ENCODE peak calls at places on chromosomes 1 and 21, in nine cellular contexts. G, F, M, Z, V, C, L, E and N are unnamed samples.

GRCh38 chr1:168504064-168504837 is 39.5 kb downstream of the XCL2 start:
- DNase-seq in G (peak), F (peak), M (no peak), Z (peak), V (peak), C (peak), L (peak), E (peak), N (no peak)

GRCh38 chr21:35208810-35209517 is 159.9 kb upstream of the RUNX1 start:
- DNase-seq in G (no peak), F (no peak), M (no peak), Z (no peak), V (no peak), C (no peak), L (peak), E (no peak), N (no peak)

GRCh38 chr21:32951041-32951440 is 74.7 kb upstream of the OLIG2 start:
- DNase-seq in G (no peak), F (no peak), M (no peak), Z (no peak), V (no peak), C (no peak), L (no peak), E (no peak), N (no peak)

GRCh38 chr21:44294391-44295162 is 5.3 kb upstream of the PFKL start:
- DNase-seq in G (peak), F (no peak), M (no peak), Z (peak), V (no peak), C (peak), L (peak), E (peak), N (no peak)

GRCh38 chr1:33364578-33364945 is 43.7 kb upstream of the A3GALT2 start:
- DNase-seq in G (no peak), F (no peak), M (no peak), Z (no peak), V (no peak), C (no peak), L (no peak), E (no peak), N (no peak)

GRCh38 chr1:58592521-58593134 is 15.6 kb upstream of the TACSTD2 start:
- DNase-seq in G (no peak), F (no peak), M (no peak), Z (peak), V (peak), C (peak), L (peak), E (peak), N (no peak)

GRCh38 chr1:221335161-221336101 is 406.5 kb downstream of the DUSP10 start:
- DNase-seq in G (peak), F (no peak), M (no peak), Z (peak), V (peak), C (peak), L (peak), E (no peak), N (no peak)

GRCh38 chr21:34807146-34807880 is 138.5 kb downstream of the CLIC6 start:
- DNase-seq in G (no peak), F (peak), M (no peak), Z (no peak), V (peak), C (no peak), L (peak), E (no peak), N (peak)

GRCh38 chr1:3349161-3349967 is 105.1 kb upstream of the ARHGEF16 start:
- DNase-seq in G (no peak), F (no peak), M (no peak), Z (no peak), V (no peak), C (no peak), L (no peak), E (peak), N (no peak)

GRCh38 chr1:226223786-226224244 is 351 bp downstream of the MIXL1 start:
- DNase-seq in G (no peak), F (peak), M (peak), Z (no peak), V (peak), C (no peak), L (no peak), E (peak), N (no peak)

GRCh38 chr1:50831300-50832061 is 128.6 kb downstream of the FAF1 start:
- DNase-seq in G (no peak), F (no peak), M (no peak), Z (no peak), V (no peak), C (no peak), L (no peak), E (no peak), N (no peak)

GRCh38 chr21:20250337-20250736 is 747.9 kb upstream of the NCAM2 start:
- DNase-seq in G (no peak), F (no peak), M (no peak), Z (no peak), V (no peak), C (no peak), L (no peak), E (no peak), N (no peak)

GRCh38 chr1:232532901-232533300 is 97.0 kb downstream of the SIPA1L2 start:
- DNase-seq in G (no peak), F (no peak), M (no peak), Z (no peak), V (no peak), C (no peak), L (no peak), E (no peak), N (no peak)

GRCh38 chr1:232528472-232529089 is 101.4 kb downstream of the SIPA1L2 start:
- DNase-seq in G (no peak), F (peak), M (no peak), Z (no peak), V (no peak), C (no peak), L (no peak), E (no peak), N (no peak)

GRCh38 chr1:232529747-232530146 is 100.2 kb downstream of the SIPA1L2 start:
- DNase-seq in G (no peak), F (no peak), M (no peak), Z (no peak), V (no peak), C (no peak), L (peak), E (no peak), N (no peak)

GRCh38 chr1:232533328-232533727 is 96.6 kb downstream of the SIPA1L2 start:
- DNase-seq in G (no peak), F (no peak), M (peak), Z (no peak), V (no peak), C (no peak), L (no peak), E (no peak), N (no peak)

GRCh38 chr1:232531291-232531690 is 98.6 kb downstream of the SIPA1L2 start:
- DNase-seq in G (no peak), F (no peak), M (no peak), Z (no peak), V (no peak), C (no peak), L (no peak), E (no peak), N (no peak)
- H3K4me3 ChIP-seq in G (no peak), F (no peak), M (no peak), Z (no peak), V (no peak), C (no peak), L (no peak), E (no peak), N (no peak)

DNA sequence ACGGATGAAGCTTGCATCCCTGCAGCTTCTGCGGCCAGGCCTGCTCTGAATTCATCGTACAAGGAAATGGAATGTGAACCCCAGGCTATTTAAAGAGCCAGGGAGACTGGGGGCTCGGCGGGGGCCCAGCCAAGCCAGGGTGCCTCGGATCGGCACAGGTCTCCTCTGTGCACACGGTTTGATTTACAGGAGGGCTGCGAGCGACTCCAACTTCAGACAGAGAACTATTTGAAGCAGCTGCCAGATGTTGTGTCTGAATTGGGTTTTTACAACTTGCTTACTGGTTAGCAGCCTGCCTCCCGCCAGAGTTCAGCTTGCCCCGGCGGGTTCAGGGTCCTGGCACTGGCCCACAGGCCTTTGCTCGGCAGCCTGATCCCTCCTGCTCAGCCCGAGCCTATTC is 83.2 kb downstream of the SPSB1 start:
- DNase-seq in G (peak), F (no peak), M (no peak), Z (no peak), V (no peak), C (peak), L (no peak), E (no peak), N (no peak)
- H3K27ac ChIP-seq in G (peak), F (no peak), M (no peak), Z (peak), V (no peak), C (peak), L (no peak), E (peak), N (no peak)

DNA sequence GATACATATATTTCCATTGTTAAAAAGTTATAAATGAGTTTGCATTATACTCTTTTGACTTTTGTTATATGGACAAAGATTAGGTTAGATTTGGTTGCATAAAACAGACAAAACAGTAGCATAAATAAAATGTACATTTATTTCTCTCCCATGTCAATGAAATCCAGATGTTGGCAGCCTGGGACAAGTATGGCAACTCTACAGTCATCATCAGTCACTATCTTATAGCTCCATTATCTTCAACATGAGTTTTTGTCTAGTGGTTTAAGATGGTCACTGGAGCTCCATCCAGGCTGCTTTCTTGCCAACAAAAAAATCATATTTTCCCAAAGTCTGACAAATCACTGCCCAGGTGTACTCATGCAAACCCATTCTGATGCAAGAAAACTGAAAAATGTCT is 83.8 kb downstream of the CD58 start:
- DNase-seq in G (no peak), F (no peak), M (no peak), Z (no peak), V (no peak), C (no peak), L (no peak), E (no peak), N (no peak)
- H3K4me3 ChIP-seq in G (no peak), F (no peak), M (no peak), Z (no peak), V (no peak), C (no peak), L (no peak), E (no peak), N (no peak)

GRCh38 chr1:147612366-147612765 is 58.0 kb downstream of the ACP6 start:
- DNase-seq in G (no peak), F (no peak), M (no peak), Z (no peak), V (peak), C (no peak), L (no peak), E (no peak), N (no peak)
- H3K27ac ChIP-seq in G (no peak), F (no peak), M (no peak), Z (no peak), V (peak), C (no peak), L (no peak), E (no peak), N (no peak)

DNA sequence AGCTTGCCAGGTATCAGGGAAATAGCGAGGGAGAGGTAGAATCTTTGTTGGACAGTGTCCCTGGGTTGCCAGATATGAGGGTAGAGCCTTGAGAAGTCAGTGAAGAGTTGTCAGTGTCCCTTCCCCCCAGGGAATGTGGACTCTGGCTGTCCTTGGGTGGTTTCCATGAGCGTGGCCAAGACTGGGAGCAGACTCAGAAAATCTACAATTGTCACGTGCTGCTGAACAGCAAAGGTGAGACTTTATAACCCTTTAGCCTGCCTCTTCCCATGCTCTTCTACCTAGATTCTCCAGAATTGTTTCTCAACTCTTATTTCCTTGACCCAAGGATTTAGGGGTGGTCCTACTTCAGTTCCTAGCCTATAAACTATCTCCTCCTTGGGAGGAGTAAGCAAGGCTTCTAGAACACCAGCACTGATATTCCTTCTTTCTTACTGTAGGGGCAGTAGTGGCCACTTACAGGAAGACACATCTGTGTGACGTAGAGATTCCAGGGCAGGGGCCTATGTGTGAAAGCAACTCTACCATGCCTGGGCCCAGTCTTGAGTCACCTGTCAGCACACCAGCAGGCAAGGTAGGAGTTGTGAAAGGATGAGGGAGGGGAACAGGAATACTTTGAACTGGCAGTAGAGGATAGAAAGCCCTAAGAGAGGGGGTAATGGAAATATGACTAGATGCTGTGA is 1.6 kb downstream of the NIT1 start:
- DNase-seq in G (no peak), F (peak), M (peak), Z (no peak), V (peak), C (no peak), L (peak), E (no peak), N (peak)
- H3K4me3 ChIP-seq in G (no peak), F (peak), M (peak), Z (peak), V (peak), C (peak), L (no peak), E (no peak), N (no peak)

GRCh38 chr1:74341702-74342339 is 106.6 kb downstream of the TNNI3K start:
- DNase-seq in G (no peak), F (no peak), M (no peak), Z (no peak), V (no peak), C (no peak), L (no peak), E (no peak), N (no peak)
- H3K27ac ChIP-seq in G (no peak), F (no peak), M (no peak), Z (no peak), V (no peak), C (no peak), L (no peak), E (no peak), N (no peak)

GRCh38 chr1:43968348-43968948 is 1.4 kb upstream of the DPH2 start:
- DNase-seq in G (no peak), F (peak), M (no peak), Z (no peak), V (no peak), C (no peak), L (no peak), E (no peak), N (no peak)

GRCh38 chr1:43970502-43970901 is 692 bp downstream of the DPH2 start:
- DNase-seq in G (no peak), F (no peak), M (no peak), Z (no peak), V (no peak), C (no peak), L (no peak), E (no peak), N (no peak)

GRCh38 chr1:43969746-43970466 is at the start of gene DPH2:
- DNase-seq in G (peak), F (peak), M (peak), Z (peak), V (peak), C (peak), L (peak), E (peak), N (peak)

GRCh38 chr1:43970911-43971310 is 1.1 kb downstream of the DPH2 start:
- DNase-seq in G (no peak), F (no peak), M (no peak), Z (no peak), V (no peak), C (no peak), L (no peak), E (peak), N (no peak)

GRCh38 chr1:43969416-43969745 is 429 bp upstream of the DPH2 start:
- DNase-seq in G (no peak), F (no peak), M (no peak), Z (no peak), V (no peak), C (no peak), L (no peak), E (no peak), N (no peak)
- H3K4me3 ChIP-seq in G (peak), F (peak), M (peak), Z (peak), V (no peak), C (peak), L (peak), E (peak), N (peak)

GRCh38 chr1:39573736-39574624 is 2.6 kb downstream of the PABPC4 start:
- DNase-seq in G (no peak), F (no peak), M (peak), Z (no peak), V (no peak), C (no peak), L (peak), E (no peak), N (no peak)
- H3K27ac ChIP-seq in G (no peak), F (peak), M (no peak), Z (no peak), V (peak), C (peak), L (no peak), E (peak), N (peak)

DNA sequence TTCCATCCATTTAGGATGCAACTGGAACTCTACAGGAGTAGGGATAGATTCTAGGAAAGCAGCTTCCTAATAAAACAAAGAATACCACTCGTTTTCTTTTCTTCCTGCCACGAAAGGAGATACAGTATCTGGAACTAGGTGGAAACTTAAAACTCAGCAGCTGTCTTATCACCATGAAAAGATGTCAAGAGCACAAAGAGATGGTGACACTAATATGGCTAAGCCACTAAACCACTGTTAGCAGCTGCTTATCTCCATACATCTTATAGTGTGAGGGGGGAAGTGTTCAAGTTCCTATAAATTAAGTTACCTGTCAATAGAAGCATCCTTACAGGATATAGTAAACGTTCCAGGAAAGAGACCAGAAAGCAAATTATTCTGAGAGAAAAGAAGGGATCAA is 162.5 kb downstream of the TYW3 start:
- DNase-seq in G (no peak), F (no peak), M (no peak), Z (no peak), V (no peak), C (no peak), L (no peak), E (no peak), N (no peak)
- H3K4me3 ChIP-seq in G (no peak), F (no peak), M (no peak), Z (no peak), V (no peak), C (no peak), L (no peak), E (no peak), N (no peak)

DNA sequence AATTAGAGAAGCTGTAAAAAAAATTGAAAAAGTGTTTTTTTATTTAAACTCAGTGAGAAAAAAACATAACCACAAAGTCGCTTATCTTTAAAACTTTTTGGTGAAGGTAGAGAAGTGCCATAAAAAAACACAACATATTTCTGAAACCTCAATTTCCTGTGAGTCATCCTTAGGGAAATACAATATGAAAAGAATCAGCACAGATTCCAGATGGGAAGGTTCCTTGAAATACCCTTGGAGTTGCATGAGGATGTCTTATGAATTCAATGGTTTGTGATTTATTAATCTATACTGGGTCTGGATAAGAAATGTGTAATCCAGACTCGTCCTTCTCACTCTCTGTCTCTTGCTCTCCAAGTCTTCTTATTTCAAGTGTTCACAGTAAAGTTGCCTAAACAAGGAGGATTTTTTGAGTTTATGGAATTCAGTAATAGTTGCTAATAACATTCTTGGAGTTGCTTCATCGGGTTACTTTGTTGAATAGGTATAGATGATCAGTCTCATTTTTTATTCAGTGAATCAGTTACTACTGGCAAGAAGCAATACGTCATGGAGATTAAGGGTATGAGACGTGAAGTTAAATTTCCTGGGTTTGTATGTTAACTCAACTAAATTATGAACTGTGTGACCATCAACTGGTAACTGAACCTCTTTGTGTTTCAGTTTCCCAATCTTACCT is 191.4 kb downstream of the KCNK2 start:
- DNase-seq in G (no peak), F (no peak), M (no peak), Z (no peak), V (no peak), C (no peak), L (peak), E (no peak), N (no peak)
- H3K27ac ChIP-seq in G (no peak), F (no peak), M (no peak), Z (no peak), V (no peak), C (no peak), L (peak), E (no peak), N (no peak)